ENCODE peak calls at places on chromosome 7, in five cellular contexts. B is activated T-cell treated with anti-CD3 and anti-CD28 coated beads, Interleukin-2, amount 50 U/mL, for 72 hours; D is Ammon's horn; J is activated CD8-positive, alpha-beta T cell treated with anti-CD3 and anti-CD28 coated beads, Interleukin-2, amount 10 ng/mL, durations not matched to agents 7 days and 5 days; F is cardiac septum. N is an unnamed sample.

GRCh38 chr7:138857728-138858127 is 59.7 kb upstream of the ATP6V0A4 start:
- DNase-seq in D (no peak), J (no peak), B (no peak), F (no peak), N (no peak)

GRCh38 chr7:114084381-114085312 is 165.8 kb upstream of the PPP1R3A start:
- DNase-seq in J (peak; percentile 21), D (no peak), B (peak; percentile 18), F (no peak), N (no peak)

GRCh38 chr7:91474074-91474473 is 209.8 kb downstream of the FZD1 start:
- DNase-seq in J (no peak), D (no peak), F (no peak), B (no peak), N (no peak)

GRCh38 chr7:124032369-124033092 is at the start of gene TMEM229A:
- DNase-seq in D (peak; percentile 74), B (peak; percentile 11), F (no peak), J (peak; percentile 24), N (no peak)

GRCh38 chr7:138864667-138865066 is 66.7 kb upstream of the ATP6V0A4 start:
- DNase-seq in J (no peak), D (no peak), F (no peak), B (no peak), N (peak; percentile 26)

GRCh38 chr7:130946110-130946509 is 212.1 kb upstream of the KLF14 start:
- DNase-seq in F (no peak), D (no peak), J (no peak), B (no peak), N (no peak)

GRCh38 chr7:87148332-87148955 is 3.8 kb upstream of the DMTF1 start:
- DNase-seq in B (no peak), D (peak; percentile 16), J (no peak), F (no peak), N (no peak)

GRCh38 chr7:74583630-74584029 is 73.9 kb upstream of the GTF2I start:
- DNase-seq in F (no peak), B (no peak), J (no peak), D (no peak), N (no peak)

GRCh38 chr7:158929306-158929705 is 72.9 kb downstream of the DYNC2I1 start:
- DNase-seq in B (no peak), J (no peak), F (no peak), D (no peak), N (no peak)

GRCh38 chr7:152106990-152107389 is 81.5 kb downstream of the GALNT11 start:
- DNase-seq in J (no peak), F (no peak), D (no peak), B (no peak), N (no peak)

GRCh38 chr7:120996333-120996982 is 7.9 kb downstream of the CPED1 start:
- DNase-seq in J (no peak), F (peak; percentile 84), B (no peak), D (peak; percentile 73), N (no peak)

N was measured in BJ.